ENCODE peak calls at places on chromosomes 16 and 17, in four cellular contexts. X is effector memory CD8-positive, alpha-beta T cell; Y is left ventricle myocardium inferior; U is left colon. T is an unnamed sample.

GRCh38 chr17:31677681-31678080 is 181.4 kb downstream of the COPRS start:
- DNase-seq in U (no peak), X (no peak), Y (no peak), T (no peak)

GRCh38 chr16:3771513-3771912 is 54.2 kb upstream of the TRAP1 start:
- DNase-seq in Y (no peak), U (no peak), X (no peak), T (no peak)

GRCh38 chr17:37605081-37605480 is 4.1 kb downstream of the SYNRG start:
- DNase-seq in X (no peak), Y (no peak), U (no peak), T (no peak)

GRCh38 chr16:65410801-65411200 is 288.9 kb upstream of the CDH11 start:
- DNase-seq in X (no peak), U (no peak), Y (no peak), T (no peak)

GRCh38 chr17:77462101-77462500 is 321.3 kb downstream of the SEC14L1 start:
- DNase-seq in X (peak), Y (no peak), U (no peak), T (no peak)

GRCh38 chr16:55377840-55378239 is 53.8 kb downstream of the IRX6 start:
- DNase-seq in Y (no peak), U (no peak), X (no peak), T (no peak)

GRCh38 chr17:64245218-64246145 is 17.6 kb downstream of the TEX2 start:
- DNase-seq in U (no peak), X (no peak), Y (no peak), T (no peak)

GRCh38 chr17:38921756-38922411 is 3.5 kb upstream of the LASP1NB start:
- DNase-seq in Y (no peak), U (no peak), X (no peak), T (peak)

GRCh38 chr16:80622007-80622406 is 81.2 kb downstream of the DYNLRB2 start:
- DNase-seq in U (no peak), X (no peak), Y (no peak), T (no peak)

GRCh38 chr17:47193931-47194481 is 4.9 kb upstream of the CDC27 start:
- DNase-seq in U (no peak), Y (no peak), X (no peak), T (no peak)

GRCh38 chr17:68378202-68379149 is 78.8 kb downstream of the WIPI1 start:
- DNase-seq in X (no peak), U (peak), Y (peak), T (peak)

GRCh38 chr16:65808735-65809134 is 557.8 kb upstream of the CDH5 start:
- DNase-seq in X (no peak), U (no peak), Y (no peak), T (no peak)

GRCh38 chr17:43720311-43721060 is 38.1 kb downstream of the SOST start:
- DNase-seq in X (peak), U (peak), Y (peak), T (peak)

GRCh38 chr16:50928065-50928464 is 186.2 kb downstream of the CYLD start:
- DNase-seq in Y (no peak), X (no peak), U (no peak), T (no peak)

GRCh38 chr17:80185968-80186367 is 16.1 kb downstream of the CARD14 start:
- DNase-seq in X (no peak), Y (no peak), U (no peak), T (no peak)

GRCh38 chr16:56348168-56349085 is 76.9 kb downstream of the AMFR start:
- DNase-seq in Y (no peak), U (no peak), X (no peak), T (peak)

GRCh38 chr17:46013502-46014165 is 14.6 kb downstream of the STH start:
- DNase-seq in Y (no peak), U (no peak), X (no peak), T (no peak)

GRCh38 chr16:86584726-86585721 is 6.7 kb downstream of the FOXL1 start:
- DNase-seq in Y (no peak), X (no peak), U (no peak), T (no peak)

GRCh38 chr17:81076097-81076754 is 41.3 kb downstream of the BAIAP2 start:
- DNase-seq in Y (no peak), X (no peak), U (no peak), T (no peak)

GRCh38 chr17:80307994-80308671 is 47.5 kb downstream of the RNF213 start:
- DNase-seq in U (no peak), X (no peak), Y (no peak), T (no peak)

GRCh38 chr16:4060823-4061222 is 55.4 kb downstream of the ADCY9 start:
- DNase-seq in Y (no peak), U (no peak), X (no peak), T (no peak)

GRCh38 chr17:973053-973452 is 6.5 kb downstream of the NXN start:
- DNase-seq in Y (no peak), U (no peak), X (no peak), T (no peak)

GRCh38 chr17:29148257-29148789 is 31.9 kb downstream of the MYO18A start:
- DNase-seq in X (no peak), U (no peak), Y (no peak), T (no peak)

T was measured in pancreas.